ENCODE peak calls at places on chromosomes 2 and 18, in five cellular contexts. R is pulmonary artery endothelial cell, Z is NCI-H2107, A is posterior cingulate gyrus, C is HEK293T. J is an unnamed sample.

GRCh38 chr2:188974184-188974583 is at the start of gene COL3A1:
- DNase-seq in R (no peak), A (no peak), C (no peak), Z (no peak), J (peak)

GRCh38 chr2:110173523-110173922 is 31.3 kb downstream of the NPHP1 start:
- DNase-seq in C (no peak), R (no peak), A (no peak), Z (no peak), J (no peak)

GRCh38 chr2:236753611-236754010 is 184.0 kb downstream of the ACKR3 start:
- DNase-seq in A (no peak), Z (no peak), C (no peak), R (no peak), J (no peak)

GRCh38 chr2:100188326-100188725 is 45.9 kb upstream of the AFF3 start:
- DNase-seq in Z (no peak), R (no peak), A (no peak), C (no peak), J (no peak)

GRCh38 chr2:27442282-27442980 is at the start of gene KRTCAP3:
- DNase-seq in R (no peak), A (peak), Z (peak), C (no peak), J (no peak)

GRCh38 chr2:109527846-109528705 is 85.7 kb downstream of the SEPTIN10 start:
- DNase-seq in C (no peak), R (no peak), Z (no peak), A (peak), J (no peak)

GRCh38 chr2:96213379-96213778 is 4.8 kb upstream of the STARD7 start:
- DNase-seq in A (no peak), Z (no peak), R (no peak), C (no peak), J (no peak)

GRCh38 chr2:203574824-203575223 is 39.7 kb upstream of the RAPH1 start:
- DNase-seq in A (no peak), Z (no peak), C (no peak), R (no peak), J (no peak)

GRCh38 chr2:85650456-85650855 is 17.5 kb downstream of the SFTPB start:
- DNase-seq in C (no peak), R (no peak), A (no peak), Z (no peak), J (no peak)

GRCh38 chr2:156541229-156541628 is 105.0 kb downstream of the GPD2 start:
- DNase-seq in R (no peak), C (no peak), Z (no peak), A (no peak), J (no peak)

GRCh38 chr18:3332376-3332775 is 70.4 kb downstream of the MYL12B start:
- DNase-seq in R (no peak), C (no peak), A (no peak), Z (no peak), J (no peak)

GRCh38 chr18:74197705-74198341 is 49.5 kb downstream of the TIMM21 start:
- DNase-seq in C (no peak), R (no peak), A (no peak), Z (no peak), J (no peak)

GRCh38 chr18:9594782-9595181 is 19.6 kb downstream of the PPP4R1 start:
- DNase-seq in Z (no peak), R (no peak), A (no peak), C (no peak), J (no peak)

GRCh38 chr18:58539659-58540380 is 89.1 kb downstream of the ALPK2 start:
- DNase-seq in R (no peak), Z (no peak), A (no peak), C (no peak), J (no peak)

GRCh38 chr18:56165601-56166355 is 472.6 kb downstream of the TXNL1 start:
- DNase-seq in C (no peak), R (no peak), Z (no peak), A (no peak), J (no peak)

GRCh38 chr2:15788458-15789229 is 151.7 kb upstream of the MYCN start:
- DNase-seq in R (no peak), Z (no peak), C (no peak), A (peak), J (no peak)

GRCh38 chr18:7754725-7755181 is 187.6 kb downstream of the PTPRM start:
- DNase-seq in A (no peak), Z (no peak), R (no peak), C (no peak), J (no peak)

GRCh38 chr2:97991081-97991856 is 4.5 kb downstream of the TMEM131 start:
- DNase-seq in Z (no peak), A (no peak), R (no peak), C (no peak), J (no peak)

GRCh38 chr2:236965021-236965840 is 120.5 kb upstream of the COPS8 start:
- DNase-seq in A (no peak), R (no peak), Z (no peak), C (no peak), J (no peak)